ENCODE peak calls at places on chromosomes 11 and 22, in seven cellular contexts. W is HuH-7; E is activated CD4-positive, CD25-positive, alpha-beta regulatory T cell treated with anti-CD3 and anti-CD28 coated beads, Interleukin-2, amount 50 U/mL, for 16 hours; L is retina; C is H7; F is activated CD4-positive, alpha-beta T cell treated with anti-CD3 and anti-CD28 coated beads for 48 hours; N is DMS79 treated with DMSO at 0.1 percent for 48 hours. Q is an unnamed sample.

GRCh38 chr11:117573326-117573725 is 223.7 kb downstream of the DSCAML1 start:
- DNase-seq in W (no peak), E (no peak), L (no peak), C (no peak), F (no peak), N (no peak), Q (no peak)

GRCh38 chr22:31588970-31589675 is 72.9 kb downstream of the PISD start:
- DNase-seq in W (peak; percentile 66), E (no peak), L (no peak), C (no peak), F (no peak), N (no peak), Q (no peak)

GRCh38 chr22:19993926-19994325 is 22.7 kb downstream of the ARVCF start:
- DNase-seq in W (no peak), E (no peak), L (no peak), C (no peak), F (no peak), N (no peak), Q (no peak)

GRCh38 chr11:27571151-27571840 is 64.7 kb upstream of the LIN7C start:
- DNase-seq in W (no peak), E (no peak), L (peak; percentile 66), C (peak; percentile 3), F (no peak), N (no peak), Q (no peak)

GRCh38 chr22:38203090-38203810 is 1.5 kb downstream of the MAFF start:
- DNase-seq in W (peak; percentile 68), E (no peak), L (peak; percentile 57), C (peak; percentile 88), F (peak; percentile 47), N (no peak), Q (peak; percentile 25)

GRCh38 chr11:124897681-124898680 is at the start of gene ROBO4:
- DNase-seq in W (no peak), E (no peak), L (no peak), C (peak; percentile 27), F (no peak), N (no peak), Q (no peak)

GRCh38 chr11:119789766-119790407 is 60.9 kb upstream of the NECTIN1 start:
- DNase-seq in W (no peak), E (no peak), L (no peak), C (no peak), F (no peak), N (no peak), Q (no peak)

GRCh38 chr11:57336111-57336666 is 497 bp upstream of the SSRP1 start:
- DNase-seq in W (no peak), E (no peak), L (no peak), C (no peak), F (peak; percentile 26), N (no peak), Q (peak; percentile 21)

GRCh38 chr11:59243633-59244032 is 30.9 kb upstream of the MPEG1 start:
- DNase-seq in W (no peak), E (no peak), L (no peak), C (no peak), F (no peak), N (no peak), Q (no peak)

GRCh38 chr11:118744001-118744400 is 47.0 kb downstream of the DDX6 start:
- DNase-seq in W (no peak), E (no peak), L (no peak), C (no peak), F (no peak), N (no peak), Q (no peak)

GRCh38 chr11:30889116-30889765 is 303.1 kb upstream of the MPPED2 start:
- DNase-seq in W (no peak), E (no peak), L (no peak), C (no peak), F (no peak), N (no peak), Q (no peak)

GRCh38 chr11:60954421-60954820 is 2.4 kb upstream of the SLC15A3 start:
- DNase-seq in W (no peak), E (no peak), L (no peak), C (no peak), F (no peak), N (no peak), Q (no peak)

GRCh38 chr11:108994887-108995286 is 330.0 kb downstream of the DDX10 start:
- DNase-seq in W (no peak), E (no peak), L (no peak), C (no peak), F (no peak), N (no peak), Q (no peak)

GRCh38 chr22:46071451-46072029 is 78.8 kb upstream of the PPARA start:
- DNase-seq in W (peak; percentile 59), E (no peak), L (peak; percentile 52), C (peak; percentile 88), F (peak; percentile 74), N (no peak), Q (peak; percentile 64)

GRCh38 chr11:75150879-75151278 is at the start of gene SLCO2B1:
- DNase-seq in W (no peak), E (no peak), L (no peak), C (no peak), F (no peak), N (no peak), Q (no peak)

GRCh38 chr22:28600546-28601143 is 79.0 kb downstream of the TTC28 start:
- DNase-seq in W (peak; percentile 16), E (no peak), L (peak; percentile 47), C (peak; percentile 10), F (no peak), N (peak; percentile 51), Q (no peak)

GRCh38 chr11:2587132-2587930 is 112.5 kb downstream of the KCNQ1OT1 start:
- DNase-seq in W (peak; percentile 11), E (no peak), L (no peak), C (peak; percentile 36), F (no peak), N (no peak), Q (no peak)

GRCh38 chr11:88543902-88544655 is 206.5 kb upstream of the CTSC start:
- DNase-seq in W (peak; percentile 38), E (peak; percentile 45), L (peak; percentile 81), C (peak; percentile 47), F (peak; percentile 86), N (no peak), Q (peak; percentile 65)

GRCh38 chr22:19620742-19621371 is 93.4 kb upstream of the SEPTIN5 start:
- DNase-seq in W (no peak), E (no peak), L (peak; percentile 28), C (no peak), F (no peak), N (peak; percentile 20), Q (no peak)

GRCh38 chr11:107787733-107788132 is 70.9 kb downstream of the SLC35F2 start:
- DNase-seq in W (no peak), E (no peak), L (no peak), C (no peak), F (no peak), N (no peak), Q (no peak)

GRCh38 chr22:42417645-42418303 is 14.4 kb downstream of the NFAM1 start:
- DNase-seq in W (no peak), E (no peak), L (no peak), C (no peak), F (no peak), N (no peak), Q (no peak)

GRCh38 chr22:37163618-37164534 is 14.2 kb upstream of the IL2RB start:
- DNase-seq in W (no peak), E (no peak), L (no peak), C (no peak), F (peak; percentile 88), N (no peak), Q (peak; percentile 70)

GRCh38 chr22:50581950-50582561 is 593 bp downstream of the CHKB start:
- DNase-seq in W (no peak), E (no peak), L (peak; percentile 42), C (peak; percentile 98), F (peak; percentile 59), N (no peak), Q (peak; percentile 22)

GRCh38 chr11:100203789-100204188 is 483.3 kb upstream of the ARHGAP42 start:
- DNase-seq in W (no peak), E (no peak), L (no peak), C (no peak), F (no peak), N (no peak), Q (no peak)

GRCh38 chr11:43212279-43212678 is 99.5 kb upstream of the API5 start:
- DNase-seq in W (no peak), E (no peak), L (no peak), C (peak; percentile 18), F (no peak), N (no peak), Q (no peak)

GRCh38 chr22:27641049-27641790 is 160.3 kb downstream of the MN1 start:
- DNase-seq in W (peak; percentile 43), E (no peak), L (peak; percentile 61), C (peak; percentile 43), F (no peak), N (no peak), Q (no peak)

GRCh38 chr22:32660292-32660691 is 141.2 kb upstream of the TIMP3 start:
- DNase-seq in W (peak; percentile 82), E (peak; percentile 22), L (peak; percentile 79), C (peak; percentile 89), F (peak; percentile 70), N (no peak), Q (peak; percentile 20)

GRCh38 chr22:43888740-43889139 is 3.1 kb downstream of the PNPLA5 start:
- DNase-seq in W (no peak), E (no peak), L (no peak), C (no peak), F (no peak), N (no peak), Q (no peak)

GRCh38 chr11:120052196-120052775 is 85.6 kb downstream of the TRIM29 start:
- DNase-seq in W (no peak), E (no peak), L (no peak), C (no peak), F (no peak), N (no peak), Q (no peak)

GRCh38 chr22:33922268-33922667 is 2.0 kb upstream of the LARGE1 start:
- DNase-seq in W (peak; percentile 28), E (no peak), L (peak; percentile 83), C (no peak), F (peak; percentile 10), N (peak; percentile 5), Q (no peak)

GRCh38 chr11:97786961-97787360 is 1233.8 kb upstream of the CNTN5 start:
- DNase-seq in W (no peak), E (no peak), L (peak; percentile 16), C (no peak), F (no peak), N (no peak), Q (no peak)

GRCh38 chr22:44463151-44463550 is 34.9 kb downstream of the RTL6 start:
- DNase-seq in W (no peak), E (no peak), L (peak; percentile 26), C (peak; percentile 14), F (no peak), N (no peak), Q (no peak)

GRCh38 chr11:35617687-35618496 is at the start of gene FJX1:
- DNase-seq in W (peak; percentile 41), E (no peak), L (peak; percentile 92), C (peak; percentile 97), F (peak; percentile 28), N (peak; percentile 30), Q (no peak)

Q was measured in stimulated activated naive CD4-positive, alpha-beta T cell treated with Interleukin-2 at 50 U/mL for 16 hours.